ENCODE peak calls at places on chromosome 13, in six cellular contexts. K is activated CD4-positive, alpha-beta T cell treated with anti-CD3 and anti-CD28 coated beads, Interleukin-2, amount 50 U/mL, for 4 hours; R is smooth muscle cell of the brain vasculature; Q is left ventricle myocardium inferior; I is activated naive CD8-positive, alpha-beta T cell treated with anti-CD3 and anti-CD28 coated beads, Interleukin-2, amount 50 U/mL, for 24 hours; A is uterus. E is an unnamed sample.

GRCh38 chr13:47033216-47033615 is 136.4 kb upstream of the HTR2A start:
- DNase-seq in K (no peak), R (no peak), Q (no peak), I (no peak), A (no peak), E (peak)

GRCh38 chr13:77779461-77780272 is 82.2 kb downstream of the SLAIN1 start:
- DNase-seq in K (no peak), R (peak), Q (no peak), I (peak), A (peak), E (peak)

GRCh38 chr13:43227721-43228120 is 204.3 kb downstream of the DNAJC15 start:
- DNase-seq in K (no peak), R (no peak), Q (no peak), I (no peak), A (no peak), E (no peak)

GRCh38 chr13:38223093-38223492 is 126.6 kb upstream of the UFM1 start:
- DNase-seq in K (no peak), R (peak), Q (no peak), I (no peak), A (peak), E (peak)

GRCh38 chr13:36445806-36446423 is 13.6 kb downstream of the CCNA1 start:
- DNase-seq in K (no peak), R (no peak), Q (no peak), I (no peak), A (no peak), E (peak)

GRCh38 chr13:94119360-94119936 is 360.0 kb downstream of the DCT start:
- DNase-seq in K (no peak), R (no peak), Q (no peak), I (no peak), A (no peak), E (no peak)

GRCh38 chr13:114062754-114063153 is 69.7 kb downstream of the RASA3 start:
- DNase-seq in K (no peak), R (no peak), Q (no peak), I (no peak), A (no peak), E (no peak)

GRCh38 chr13:110574161-110574560 is 12.6 kb upstream of the RAB20 start:
- DNase-seq in K (no peak), R (no peak), Q (no peak), I (no peak), A (no peak), E (no peak)

GRCh38 chr13:38538412-38538811 is 148.5 kb upstream of the FREM2 start:
- DNase-seq in K (no peak), R (no peak), Q (no peak), I (no peak), A (no peak), E (no peak)

GRCh38 chr13:106118050-106118449 is 417.4 kb downstream of the EFNB2 start:
- DNase-seq in K (no peak), R (no peak), Q (no peak), I (no peak), A (no peak), E (peak)

GRCh38 chr13:34076943-34077703 is 259.2 kb downstream of the RFC3 start:
- DNase-seq in K (no peak), R (no peak), Q (no peak), I (no peak), A (no peak), E (peak)

GRCh38 chr13:79771493-79771892 is 290.5 kb downstream of the NDFIP2 start:
- DNase-seq in K (no peak), R (no peak), Q (no peak), I (no peak), A (no peak), E (no peak)

GRCh38 chr13:101179021-101179420 is 237.3 kb downstream of the NALCN start:
- DNase-seq in K (no peak), R (no peak), Q (no peak), I (no peak), A (no peak), E (no peak)

GRCh38 chr13:113664751-113665581 is 2.1 kb upstream of the GRK1 start:
- DNase-seq in K (no peak), R (no peak), Q (peak), I (no peak), A (peak), E (no peak)

GRCh38 chr13:65112123-65113075 is 2117.7 kb downstream of the PCDH9 start:
- DNase-seq in K (no peak), R (no peak), Q (no peak), I (no peak), A (no peak), E (peak)

GRCh38 chr13:94601446-94602431 is at the start of gene GPR180:
- DNase-seq in K (peak), R (peak), Q (peak), I (peak), A (peak), E (peak)

GRCh38 chr13:50576156-50576555 is 267.3 kb downstream of the DLEU7 start:
- DNase-seq in K (no peak), R (no peak), Q (no peak), I (no peak), A (no peak), E (no peak)

GRCh38 chr13:44989941-44990340 is 603 bp downstream of the GPALPP1 start:
- DNase-seq in K (no peak), R (no peak), Q (no peak), I (no peak), A (no peak), E (no peak)

GRCh38 chr13:112715715-112716460 is 26.1 kb downstream of the ATP11A start:
- DNase-seq in K (no peak), R (no peak), Q (no peak), I (no peak), A (no peak), E (no peak)

GRCh38 chr13:80342541-80343371 is 1.8 kb upstream of the SPRY2 start:
- DNase-seq in K (peak), R (no peak), Q (peak), I (peak), A (peak), E (peak)

GRCh38 chr13:49279112-49279511 is 31.4 kb downstream of the CDADC1 start:
- DNase-seq in K (no peak), R (no peak), Q (no peak), I (no peak), A (no peak), E (no peak)

GRCh38 chr13:20351279-20352022 is 119.3 kb upstream of the GJB6 start:
- DNase-seq in K (no peak), R (no peak), Q (no peak), I (no peak), A (no peak), E (peak)

GRCh38 chr13:109989155-109989554 is 202.8 kb upstream of the IRS2 start:
- DNase-seq in K (no peak), R (no peak), Q (no peak), I (no peak), A (no peak), E (peak)

GRCh38 chr13:76937416-76937815 is 10.9 kb upstream of the ACOD1 start:
- DNase-seq in K (no peak), R (peak), Q (no peak), I (no peak), A (no peak), E (peak)

GRCh38 chr13:45807520-45808099 is 43.9 kb downstream of the SIAH3 start:
- DNase-seq in K (peak), R (no peak), Q (no peak), I (peak), A (no peak), E (peak)

GRCh38 chr13:79306650-79307049 is 99.4 kb downstream of the RBM26 start:
- DNase-seq in K (no peak), R (no peak), Q (no peak), I (no peak), A (no peak), E (no peak)

GRCh38 chr13:19587635-19588300 is 26.4 kb upstream of the TPTE2 start:
- DNase-seq in K (no peak), R (no peak), Q (no peak), I (peak), A (no peak), E (peak)

GRCh38 chr13:108919036-108919907 is 289.9 kb downstream of the MYO16 start:
- DNase-seq in K (no peak), R (no peak), Q (no peak), I (no peak), A (no peak), E (peak)

GRCh38 chr13:44523176-44524017 is 52.7 kb downstream of the TSC22D1 start:
- DNase-seq in K (no peak), R (peak), Q (no peak), I (no peak), A (no peak), E (peak)

GRCh38 chr13:30908416-30908980 is 2.4 kb downstream of the MEDAG start:
- DNase-seq in K (no peak), R (no peak), Q (peak), I (no peak), A (peak), E (peak)

GRCh38 chr13:34748078-34748477 is 194.0 kb upstream of the NBEA start:
- DNase-seq in K (no peak), R (no peak), Q (peak), I (no peak), A (peak), E (peak)

GRCh38 chr13:100129605-100130004 is 40.7 kb downstream of the PCCA start:
- DNase-seq in K (no peak), R (no peak), Q (no peak), I (no peak), A (no peak), E (no peak)